ENCODE peak calls at places on chromosomes 2 and 18, in seven cellular contexts. H is stimulated activated naive B cell treated with anti-CD40 and anti-IgM and Interleukin-4, amounts not matched to agents 10 μg/mL and 1 μg/mL and 100 μg/mL, for 72 hours; C is T-helper 17 cell; Q is cardiac muscle cell; J is activated CD4-positive, alpha-beta memory T cell treated with anti-CD3 and anti-CD28 coated beads for 36 hours; E is body of pancreas; A is HS-5. P is an unnamed sample.

GRCh38 chr2:219443697-219444023 is 9.0 kb downstream of the SPEG start:
- DNase-seq in H (no peak), C (no peak), Q (no peak), J (no peak), E (no peak), A (no peak), P (no peak)

GRCh38 chr2:223383315-223383714 is 218.8 kb downstream of the SCG2 start:
- DNase-seq in H (no peak), C (no peak), Q (peak; percentile 35), J (no peak), E (no peak), A (peak; percentile 79), P (no peak)

GRCh38 chr18:79397830-79398761 is 2.4 kb downstream of the NFATC1 start:
- DNase-seq in H (no peak), C (no peak), Q (no peak), J (no peak), E (no peak), A (no peak), P (no peak)

GRCh38 chr2:150137338-150137737 is 350.1 kb downstream of the RND3 start:
- DNase-seq in H (no peak), C (no peak), Q (no peak), J (no peak), E (no peak), A (no peak), P (no peak)

GRCh38 chr18:13378150-13378549 is 159.6 kb downstream of the LDLRAD4 start:
- DNase-seq in H (no peak), C (no peak), Q (no peak), J (no peak), E (no peak), A (no peak), P (peak; percentile 20)

GRCh38 chr18:80246656-80247402 is 485 bp downstream of the PARD6G start:
- DNase-seq in H (no peak), C (no peak), Q (peak; percentile 11), J (no peak), E (peak; percentile 26), A (no peak), P (no peak)

GRCh38 chr18:61600422-61600821 is 267.2 kb downstream of the CDH20 start:
- DNase-seq in H (no peak), C (no peak), Q (no peak), J (no peak), E (no peak), A (no peak), P (no peak)

GRCh38 chr2:71894266-71894665 is 253.4 kb downstream of the CYP26B1 start:
- DNase-seq in H (no peak), C (no peak), Q (no peak), J (no peak), E (no peak), A (no peak), P (no peak)

GRCh38 chr2:45992746-45993475 is 304.3 kb upstream of the EPAS1 start:
- DNase-seq in H (no peak), C (no peak), Q (no peak), J (no peak), E (no peak), A (no peak), P (no peak)

GRCh38 chr2:3605013-3605961 is 10.4 kb downstream of the COLEC11 start:
- DNase-seq in H (no peak), C (no peak), Q (no peak), J (peak; percentile 77), E (peak; percentile 70), A (no peak), P (peak; percentile 50)

GRCh38 chr2:173513117-173513516 is 158.4 kb downstream of the CDCA7 start:
- DNase-seq in H (no peak), C (no peak), Q (no peak), J (no peak), E (no peak), A (no peak), P (no peak)

GRCh38 chr2:218400930-218401833 is 1.5 kb downstream of the CTDSP1 start:
- DNase-seq in H (no peak), C (no peak), Q (no peak), J (no peak), E (peak; percentile 46), A (no peak), P (no peak)

GRCh38 chr18:69759046-69759445 is 188.6 kb downstream of the CD226 start:
- DNase-seq in H (no peak), C (no peak), Q (no peak), J (no peak), E (no peak), A (no peak), P (no peak)

GRCh38 chr18:2642771-2643170 is 12.8 kb upstream of the SMCHD1 start:
- DNase-seq in H (no peak), C (no peak), Q (no peak), J (no peak), E (no peak), A (no peak), P (no peak)

GRCh38 chr2:237181844-237182243 is 96.2 kb downstream of the COPS8 start:
- DNase-seq in H (no peak), C (no peak), Q (peak; percentile 89), J (no peak), E (no peak), A (no peak), P (no peak)

GRCh38 chr2:31304831-31305230 is 70.9 kb downstream of the EHD3 start:
- DNase-seq in H (no peak), C (no peak), Q (no peak), J (no peak), E (no peak), A (no peak), P (no peak)

GRCh38 chr2:63056309-63057065 is 5.9 kb downstream of the OTX1 start:
- DNase-seq in H (no peak), C (no peak), Q (no peak), J (peak; percentile 45), E (no peak), A (no peak), P (peak; percentile 36)

GRCh38 chr2:96772903-96773675 is 12.4 kb downstream of the CNNM4 start:
- DNase-seq in H (no peak), C (no peak), Q (no peak), J (peak; percentile 63), E (no peak), A (no peak), P (peak; percentile 44)

GRCh38 chr2:234502285-234502918 is 5.5 kb upstream of the ARL4C start:
- DNase-seq in H (no peak), C (no peak), Q (peak; percentile 51), J (no peak), E (no peak), A (peak; percentile 67), P (no peak)

GRCh38 chr2:228352048-228352447 is 170.6 kb upstream of the SPHKAP start:
- DNase-seq in H (no peak), C (no peak), Q (no peak), J (no peak), E (no peak), A (no peak), P (no peak)

GRCh38 chr2:217327981-217328760 is 468.3 kb upstream of the TNP1 start:
- DNase-seq in H (no peak), C (no peak), Q (no peak), J (no peak), E (no peak), A (no peak), P (no peak)

GRCh38 chr18:38413202-38413601 is 847.6 kb upstream of the CELF4 start:
- DNase-seq in H (no peak), C (no peak), Q (no peak), J (no peak), E (no peak), A (no peak), P (no peak)